ENCODE peak calls at places on chromosomes 6 and 20, in eight cellular contexts. O is cardiac muscle cell, Y is suprapubic skin, G is stomach, P is right atrium auricular region, E is upper lobe of left lung, D is mesothelial cell of epicardium, I is endothelial cell. S is an unnamed sample.

GRCh38 chr20:41249781-41250281 is 67.7 kb downstream of the ZHX3 start:
- DNase-seq in O (peak), Y (no peak), G (no peak), P (no peak), E (no peak), D (no peak), I (peak), S (peak)

GRCh38 chr6:117448732-117449131 is 23.0 kb upstream of the ROS1 start:
- DNase-seq in O (no peak), Y (no peak), G (no peak), P (no peak), E (no peak), D (no peak), I (no peak), S (no peak)

GRCh38 chr6:144055121-144055931 is 40.0 kb downstream of the SF3B5 start:
- DNase-seq in O (no peak), Y (no peak), G (no peak), P (no peak), E (no peak), D (no peak), I (no peak), S (peak)

GRCh38 chr6:29887819-29888581 is 54.3 kb upstream of the HLA-A start:
- DNase-seq in O (peak), Y (peak), G (peak), P (peak), E (no peak), D (peak), I (peak), S (peak)

GRCh38 chr6:107962723-107963122 is 4.7 kb upstream of the SEC63 start:
- DNase-seq in O (no peak), Y (no peak), G (no peak), P (no peak), E (no peak), D (no peak), I (no peak), S (no peak)

GRCh38 chr20:35773154-35773751 is 1.4 kb downstream of the PHF20 start:
- DNase-seq in O (no peak), Y (no peak), G (peak), P (peak), E (peak), D (no peak), I (peak), S (peak)

GRCh38 chr6:11094411-11094851 is 797 bp downstream of the SMIM13 start:
- DNase-seq in O (peak), Y (peak), G (peak), P (peak), E (peak), D (no peak), I (peak), S (peak)

GRCh38 chr20:1861347-1861987 is 33.7 kb upstream of the SIRPA start:
- DNase-seq in O (no peak), Y (no peak), G (no peak), P (no peak), E (no peak), D (no peak), I (no peak), S (no peak)

GRCh38 chr6:125866433-125866832 is 75.7 kb downstream of the NCOA7 start:
- DNase-seq in O (no peak), Y (no peak), G (no peak), P (no peak), E (no peak), D (no peak), I (no peak), S (no peak)

GRCh38 chr20:60559462-60559861 is 601.2 kb downstream of the CDH26 start:
- DNase-seq in O (peak), Y (no peak), G (no peak), P (no peak), E (no peak), D (no peak), I (no peak), S (no peak)

GRCh38 chr6:144214622-144215401 is 64.5 kb downstream of the STX11 start:
- DNase-seq in O (no peak), Y (no peak), G (no peak), P (no peak), E (no peak), D (no peak), I (no peak), S (no peak)

GRCh38 chr6:12955996-12956395 is 239.4 kb downstream of the PHACTR1 start:
- DNase-seq in O (peak), Y (no peak), G (no peak), P (no peak), E (no peak), D (no peak), I (no peak), S (no peak)

GRCh38 chr6:95847061-95847460 is 168.7 kb upstream of the FUT9 start:
- DNase-seq in O (peak), Y (no peak), G (no peak), P (no peak), E (no peak), D (no peak), I (peak), S (no peak)

GRCh38 chr20:60262967-60263603 is 304.9 kb downstream of the CDH26 start:
- DNase-seq in O (peak), Y (no peak), G (peak), P (no peak), E (peak), D (peak), I (peak), S (peak)

GRCh38 chr20:5126512-5127203 is at the start of gene CDS2:
- DNase-seq in O (peak), Y (peak), G (peak), P (peak), E (peak), D (peak), I (peak), S (peak)
- TF ChIP-seq CTCF in O (peak), Y (no peak), G (peak), P (peak), E (peak), D (no peak), I (peak), S (peak)

GRCh38 chr20:19662638-19662995 is 95.4 kb upstream of the RIN2 start:
- DNase-seq in O (no peak), Y (no peak), G (no peak), P (no peak), E (no peak), D (no peak), I (no peak), S (no peak)
- TF ChIP-seq CTCF in O (no peak), Y (no peak), G (no peak), P (no peak), E (no peak), D (peak), I (peak), S (no peak)

GRCh38 chr20:61875221-61875885 is 190.3 kb downstream of the TAF4 start:
- DNase-seq in O (peak), Y (no peak), G (no peak), P (no peak), E (no peak), D (no peak), I (peak), S (no peak)

GRCh38 chr20:61872371-61872900 is 193.2 kb downstream of the TAF4 start:
- DNase-seq in O (no peak), Y (no peak), G (no peak), P (no peak), E (no peak), D (no peak), I (no peak), S (no peak)

GRCh38 chr20:61875996-61876395 is 189.7 kb downstream of the TAF4 start:
- DNase-seq in O (no peak), Y (no peak), G (no peak), P (no peak), E (no peak), D (no peak), I (no peak), S (no peak)

GRCh38 chr20:61873651-61874420 is 191.8 kb downstream of the TAF4 start:
- DNase-seq in O (no peak), Y (no peak), G (no peak), P (no peak), E (no peak), D (no peak), I (no peak), S (no peak)

DNA sequence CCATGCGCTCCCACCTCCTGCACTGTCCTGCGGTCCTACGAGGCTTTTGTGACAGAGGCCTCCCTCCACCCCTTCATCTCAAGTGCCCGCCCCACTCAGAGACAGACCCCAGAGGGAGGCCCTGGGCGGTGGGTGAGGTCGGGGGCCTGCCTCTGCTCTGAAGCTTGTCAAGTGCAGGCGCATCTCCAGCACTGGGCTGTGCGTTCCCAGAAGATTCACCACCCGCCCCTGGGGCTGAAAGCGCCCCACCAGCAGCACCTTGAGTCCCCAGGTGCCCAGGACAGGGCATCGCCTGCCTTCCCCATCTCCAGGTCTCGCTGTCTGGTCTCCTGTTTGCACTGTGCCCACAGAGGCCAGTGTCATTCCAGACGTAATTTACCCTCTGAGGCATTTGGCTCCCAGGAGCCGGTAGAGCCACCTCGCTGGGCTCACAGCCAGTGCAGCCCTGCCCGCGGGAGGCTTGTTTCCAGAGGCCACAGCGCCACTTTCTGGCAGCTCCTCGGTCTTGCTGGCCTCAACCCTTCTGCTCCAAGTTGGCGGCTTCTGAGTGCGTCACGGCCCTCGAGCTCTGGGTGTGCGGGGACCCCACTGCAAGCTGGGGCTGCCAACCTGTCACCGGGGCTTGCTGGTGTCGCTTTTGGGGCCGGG is 191.1 kb downstream of the TAF4 start:
- DNase-seq in O (peak), Y (no peak), G (no peak), P (no peak), E (no peak), D (no peak), I (peak), S (peak)
- TF ChIP-seq CTCF in O (peak), Y (no peak), G (no peak), P (no peak), E (no peak), D (no peak), I (no peak), S (no peak)

DNA sequence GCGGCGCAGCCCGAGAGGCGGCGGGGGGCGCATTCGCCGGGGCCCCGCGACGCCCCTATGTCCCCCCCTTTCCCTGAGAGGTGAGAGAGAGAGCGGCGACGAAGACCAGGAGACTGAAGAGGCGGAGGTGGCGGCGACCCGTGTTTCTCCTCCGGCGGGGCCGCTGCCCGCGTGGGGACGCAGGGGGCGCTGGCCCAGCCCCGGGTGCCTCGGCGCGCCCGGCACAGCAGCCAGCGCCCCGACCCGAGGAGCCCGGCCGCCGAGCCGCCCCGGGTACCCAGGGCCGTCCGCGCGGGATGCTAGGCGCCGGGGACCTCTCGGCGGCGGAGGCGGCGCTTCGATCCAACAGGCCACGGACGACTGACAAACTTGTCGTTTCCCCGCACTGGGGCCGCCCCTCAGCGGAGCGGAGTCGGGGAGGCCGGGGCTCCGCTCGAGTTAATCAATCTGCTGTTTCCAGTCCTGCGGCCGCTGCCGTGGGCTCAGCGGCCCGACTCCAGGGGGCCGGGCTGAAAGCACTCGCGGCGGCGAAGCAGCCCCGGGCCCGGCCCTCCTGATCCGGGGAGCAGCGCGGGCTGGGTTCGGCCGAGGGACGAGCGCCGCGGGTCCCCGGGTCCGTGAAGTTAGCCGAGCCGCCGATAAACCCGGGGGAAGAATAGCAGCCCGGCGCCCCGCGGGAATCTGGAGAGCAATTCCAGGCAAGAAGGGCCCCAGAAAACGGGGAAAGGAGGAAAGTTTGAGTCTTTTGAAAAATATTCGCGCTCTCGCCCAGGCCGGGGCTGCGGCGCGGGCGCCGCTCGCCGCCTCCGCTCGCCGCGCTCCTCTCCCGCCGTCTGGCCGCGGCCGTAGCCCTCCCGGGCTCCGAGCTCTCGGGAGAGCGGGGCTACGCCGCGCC is 595 bp downstream of the MDGA1 start:
- DNase-seq in O (peak), Y (no peak), G (peak), P (no peak), E (no peak), D (peak), I (peak), S (peak)
- TF ChIP-seq CTCF in O (peak), Y (no peak), G (no peak), P (no peak), E (no peak), D (no peak), I (peak), S (peak)

GRCh38 chr6:15798856-15799255 is 136.0 kb upstream of the DTNBP1 start:
- DNase-seq in O (no peak), Y (no peak), G (no peak), P (no peak), E (no peak), D (no peak), I (no peak), S (no peak)

GRCh38 chr6:15793826-15794225 is 131.0 kb upstream of the DTNBP1 start:
- DNase-seq in O (no peak), Y (no peak), G (no peak), P (no peak), E (no peak), D (no peak), I (no peak), S (no peak)

GRCh38 chr6:15796844-15797243 is 134.0 kb upstream of the DTNBP1 start:
- DNase-seq in O (no peak), Y (no peak), G (no peak), P (no peak), E (no peak), D (no peak), I (no peak), S (no peak)

GRCh38 chr6:15793288-15793687 is 130.5 kb upstream of the DTNBP1 start:
- DNase-seq in O (no peak), Y (no peak), G (no peak), P (no peak), E (no peak), D (no peak), I (no peak), S (no peak)

GRCh38 chr6:15796130-15796766 is 133.4 kb upstream of the DTNBP1 start:
- DNase-seq in O (no peak), Y (no peak), G (no peak), P (no peak), E (no peak), D (no peak), I (no peak), S (no peak)
- TF ChIP-seq CTCF in O (no peak), Y (no peak), G (no peak), P (no peak), E (no peak), D (no peak), I (no peak), S (no peak)

GRCh38 chr6:80144753-80145152 is 38.3 kb downstream of the BCKDHB start:
- DNase-seq in O (no peak), Y (no peak), G (no peak), P (no peak), E (no peak), D (no peak), I (no peak), S (no peak)

GRCh38 chr6:80145509-80145908 is 39.0 kb downstream of the BCKDHB start:
- DNase-seq in O (no peak), Y (no peak), G (no peak), P (no peak), E (no peak), D (no peak), I (no peak), S (no peak)

GRCh38 chr6:80142586-80142985 is 36.1 kb downstream of the BCKDHB start:
- DNase-seq in O (no peak), Y (no peak), G (no peak), P (no peak), E (no peak), D (no peak), I (no peak), S (no peak)

GRCh38 chr6:80145921-80146320 is 39.5 kb downstream of the BCKDHB start:
- DNase-seq in O (no peak), Y (no peak), G (no peak), P (no peak), E (no peak), D (no peak), I (no peak), S (no peak)

DNA sequence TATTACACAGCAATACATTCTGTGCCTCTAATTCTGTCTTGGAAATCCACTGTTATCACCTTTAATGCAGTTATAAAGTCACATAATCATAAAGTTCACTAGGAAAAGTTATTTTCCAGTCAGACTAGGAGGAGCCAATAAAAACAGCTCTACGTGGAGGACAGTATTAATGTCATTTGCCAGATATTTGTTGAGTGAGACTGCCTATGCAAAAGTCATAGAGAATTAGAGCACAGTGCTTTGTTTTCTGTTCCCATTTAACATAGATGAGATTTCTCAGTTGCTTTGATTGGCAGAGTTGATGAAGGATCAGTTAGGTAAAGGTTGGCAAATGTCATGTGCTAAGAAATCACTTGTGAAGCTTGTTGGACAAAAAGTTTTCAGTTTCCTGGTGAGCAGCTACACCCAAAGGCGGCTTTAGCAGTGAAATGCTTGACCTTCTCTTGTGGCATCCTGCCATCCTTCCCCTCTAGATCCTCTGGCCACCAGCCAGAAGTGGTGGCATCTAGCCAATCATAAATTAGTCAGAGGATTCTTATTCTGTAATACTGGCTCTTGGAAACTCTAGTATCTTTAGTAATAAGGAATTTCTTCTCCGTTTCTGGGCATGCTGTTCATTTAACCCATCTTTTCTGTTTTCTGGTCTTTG is 37.0 kb downstream of the BCKDHB start:
- DNase-seq in O (no peak), Y (peak), G (peak), P (peak), E (peak), D (no peak), I (no peak), S (no peak)
- TF ChIP-seq CTCF in O (no peak), Y (no peak), G (no peak), P (no peak), E (no peak), D (no peak), I (no peak), S (no peak)

DNA sequence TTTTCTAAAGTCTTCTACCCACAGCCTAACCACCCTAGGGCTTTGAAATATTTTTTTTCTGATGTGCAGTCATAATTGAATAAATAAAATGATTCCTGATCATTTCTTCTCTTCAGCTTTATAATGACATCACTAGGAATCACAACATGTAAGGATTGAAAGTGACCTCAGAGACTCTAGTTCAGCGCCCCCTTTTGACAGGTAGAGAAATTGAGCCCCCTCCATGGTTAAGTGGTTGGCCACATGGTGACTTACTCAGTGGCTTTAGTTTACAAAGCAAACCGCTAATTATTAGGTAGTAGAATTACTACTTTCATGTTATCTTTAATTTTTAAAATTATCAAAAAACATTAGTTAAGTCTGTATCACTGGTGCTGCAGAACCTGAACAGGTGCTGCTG is 13.3 kb upstream of the SLC2A12 start:
- DNase-seq in O (peak), Y (no peak), G (no peak), P (no peak), E (no peak), D (no peak), I (peak), S (peak)
- TF ChIP-seq CTCF in O (peak), Y (no peak), G (no peak), P (no peak), E (no peak), D (no peak), I (peak), S (peak)

S was measured in activated CD8-positive, alpha-beta T cell treated with anti-CD3 and anti-CD28 coated beads for 36 hours.